ENCODE peak calls at places on chromosomes 4 and X, in nine cellular contexts. H is GDM1; W is C1 segment of cervical spinal cord; D is NCI-H1092 treated with DMSO at 0.1 percent for 48 hours; O is activated CD8-positive, alpha-beta T cell treated with anti-CD3 and anti-CD28 coated beads for 36 hours; J is mesendoderm; T is stimulated activated CD8-positive, alpha-beta memory T cell treated with anti-CD3 and anti-CD28 coated beads, Interleukin-2, amount 100 ng/mL, for 48 hours; X is CD8-positive, alpha-beta T cell; C is IMR-90. K is an unnamed sample.
A peak's percentile ranks its signal among the peaks of the same experiment; 100 is the strongest.

GRCh38 chr4:57077550-57078311 is 32.5 kb downstream of the IGFBP7 start:
- DNase-seq in H (no peak), W (no peak), D (no peak), O (no peak), J (peak; percentile 95), T (no peak), X (no peak), C (peak; percentile 79), K (peak; percentile 7)

GRCh38 chrX:76126851-76127250 is 46.0 kb upstream of the PBDC1 start:
- DNase-seq in H (no peak), W (no peak), D (no peak), O (no peak), J (peak; percentile 3), T (no peak), X (no peak), C (no peak), K (no peak)

GRCh38 chr4:170128219-170128804 is 38.6 kb upstream of the AADAT start:
- DNase-seq in H (no peak), W (no peak), D (no peak), O (no peak), J (no peak), T (no peak), X (no peak), C (no peak), K (no peak)

GRCh38 chr4:98586634-98587354 is 71.6 kb downstream of the TSPAN5 start:
- DNase-seq in H (no peak), W (peak; percentile 35), D (no peak), O (no peak), J (no peak), T (no peak), X (no peak), C (no peak), K (peak; percentile 25)

GRCh38 chrX:155662297-155662696 is 49.5 kb upstream of the TMLHE start:
- DNase-seq in H (no peak), W (no peak), D (peak; percentile 3), O (no peak), J (peak; percentile 65), T (no peak), X (no peak), C (no peak), K (no peak)

GRCh38 chr4:175882891-175883290 is 70.8 kb upstream of the GPM6A start:
- DNase-seq in H (no peak), W (no peak), D (no peak), O (no peak), J (no peak), T (no peak), X (no peak), C (no peak), K (no peak)

GRCh38 chr4:182143822-182144620 is 99.2 kb upstream of the TENM3 start:
- DNase-seq in H (no peak), W (peak; percentile 37), D (peak; percentile 93), O (peak; percentile 13), J (peak; percentile 91), T (no peak), X (no peak), C (peak; percentile 83), K (peak; percentile 52)

GRCh38 chr4:156830356-156830755 is 141.2 kb downstream of the PDGFC start:
- DNase-seq in H (no peak), W (no peak), D (no peak), O (no peak), J (no peak), T (no peak), X (no peak), C (peak; percentile 79), K (no peak)

GRCh38 chr4:171983935-171984805 is 171.0 kb downstream of the GALNTL6 start:
- DNase-seq in H (no peak), W (no peak), D (no peak), O (no peak), J (peak; percentile 96), T (no peak), X (no peak), C (no peak), K (no peak)

GRCh38 chrX:68842781-68843581 is 14.2 kb downstream of the EFNB1 start:
- DNase-seq in H (peak; percentile 72), W (no peak), D (no peak), O (no peak), J (no peak), T (no peak), X (no peak), C (peak; percentile 19), K (peak; percentile 61)

GRCh38 chrX:9466711-9467110 is 1.9 kb downstream of the TBL1X start:
- DNase-seq in H (no peak), W (no peak), D (no peak), O (peak; percentile 12), J (no peak), T (no peak), X (no peak), C (no peak), K (no peak)

GRCh38 chrX:148577711-148578110 is 77.3 kb downstream of the AFF2 start:
- DNase-seq in H (no peak), W (no peak), D (no peak), O (no peak), J (no peak), T (no peak), X (no peak), C (no peak), K (no peak)

K was measured in thyroid gland.